ENCODE peak calls at places on chromosomes 4 and X, in nine cellular contexts. Y, U, T, Q, B, N, O, P and W are unnamed samples.

GRCh38 chr4:158809611-158810486 is 41.0 kb downstream of the FNIP2 start:
- DNase-seq in Y (no peak), U (no peak), T (peak; percentile 89), Q (peak; percentile 52), B (no peak), N (peak; percentile 43), O (no peak), P (no peak), W (no peak)

GRCh38 chr4:26235500-26235899 is 85.3 kb upstream of the RBPJ start:
- DNase-seq in Y (no peak), U (no peak), T (no peak), Q (no peak), B (no peak), N (peak; percentile 60), O (peak; percentile 86), P (peak; percentile 38), W (peak; percentile 83)

GRCh38 chrX:131923614-131924250 is 99.4 kb upstream of the STK26 start:
- DNase-seq in Y (no peak), U (no peak), T (no peak), Q (peak; percentile 4), B (no peak), N (no peak), O (no peak), P (no peak), W (no peak)

GRCh38 chr4:1746919-1747602 is 25.7 kb downstream of the TACC3 start:
- DNase-seq in Y (no peak), U (peak; percentile 82), T (no peak), Q (no peak), B (peak; percentile 86), N (no peak), O (no peak), P (no peak), W (no peak)

GRCh38 chr4:186727977-186728519 is 4.4 kb upstream of the FAT1 start:
- DNase-seq in Y (no peak), U (no peak), T (no peak), Q (peak; percentile 72), B (peak; percentile 34), N (no peak), O (no peak), P (no peak), W (no peak)

GRCh38 chr4:3802571-3803474 is 36.6 kb downstream of the ADRA2C start:
- DNase-seq in Y (no peak), U (no peak), T (no peak), Q (no peak), B (peak; percentile 84), N (no peak), O (no peak), P (no peak), W (no peak)

GRCh38 chr4:692771-693554 is 4.0 kb upstream of the SLC49A3 start:
- DNase-seq in Y (no peak), U (peak; percentile 78), T (no peak), Q (no peak), B (peak; percentile 68), N (no peak), O (no peak), P (no peak), W (peak; percentile 57)

GRCh38 chrX:17266171-17266570 is 108.8 kb upstream of the NHS start:
- DNase-seq in Y (no peak), U (no peak), T (no peak), Q (no peak), B (no peak), N (no peak), O (no peak), P (no peak), W (no peak)

GRCh38 chrX:123738378-123738955 is 5.6 kb upstream of the THOC2 start:
- DNase-seq in Y (no peak), U (no peak), T (no peak), Q (peak; percentile 33), B (no peak), N (no peak), O (no peak), P (no peak), W (no peak)

DNA sequence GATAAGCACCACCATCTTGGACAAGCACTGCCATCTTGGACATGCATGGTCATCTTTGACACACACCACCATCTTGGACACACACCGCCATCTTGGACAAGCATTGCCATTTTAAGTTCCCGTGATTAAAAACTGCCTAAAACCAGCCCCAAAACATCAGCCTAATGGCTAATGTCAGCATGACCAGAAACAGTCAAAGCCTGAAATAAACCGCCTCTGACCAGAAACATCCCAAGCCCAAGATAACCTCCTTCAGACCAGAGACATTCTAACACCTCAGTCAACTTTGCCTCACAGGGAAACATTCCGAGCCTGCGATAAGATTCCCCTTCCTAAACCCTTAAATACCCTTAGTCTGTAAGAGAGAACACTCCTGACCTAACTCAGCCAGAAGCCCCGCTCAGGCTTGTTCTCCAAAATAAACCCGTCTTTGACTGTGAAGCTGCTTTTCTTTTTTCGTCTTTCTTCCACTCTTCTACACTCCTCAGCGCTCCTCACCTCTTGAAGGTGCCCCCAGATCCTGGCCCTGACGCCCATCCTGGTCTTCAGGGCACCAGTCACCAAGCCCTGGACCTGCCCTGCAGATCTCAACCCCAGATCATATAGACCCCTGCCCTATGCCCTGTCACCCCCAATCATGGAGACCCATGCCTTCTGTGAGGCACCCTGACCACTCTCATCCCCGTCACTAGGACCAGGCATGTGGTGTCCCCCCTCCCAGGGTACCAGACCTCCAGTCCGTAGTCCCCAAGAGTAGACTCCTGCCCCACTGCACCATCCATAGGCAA is 3.7 kb downstream of the ASMTL start:
- DNase-seq in Y (no peak), U (no peak), T (no peak), Q (no peak), B (no peak), N (no peak), O (peak; percentile 51), P (no peak), W (peak; percentile 19)
- TF ChIP-seq POLR2A in Y (no peak), U (no peak), T (no peak), Q (no peak), B (no peak), N (no peak), O (no peak), P (no peak), W (no peak)

GRCh38 chr4:83606898-83607297 is 71.0 kb downstream of the GPAT3 start:
- DNase-seq in Y (no peak), U (no peak), T (no peak), Q (no peak), B (no peak), N (no peak), O (no peak), P (no peak), W (no peak)
- TF ChIP-seq EP300 in Y (no peak), U (no peak), T (no peak), Q (no peak), B (no peak), N (no peak), O (no peak), P (no peak), W (no peak)

GRCh38 chrX:154695913-154696312 is 42.5 kb upstream of the CTAG2 start:
- DNase-seq in Y (no peak), U (no peak), T (no peak), Q (no peak), B (no peak), N (no peak), O (no peak), P (no peak), W (no peak)

GRCh38 chrX:154698630-154699248 is 45.4 kb upstream of the CTAG2 start:
- DNase-seq in Y (no peak), U (no peak), T (no peak), Q (no peak), B (no peak), N (no peak), O (no peak), P (no peak), W (no peak)

GRCh38 chrX:154693394-154693793 is 40.0 kb upstream of the CTAG2 start:
- DNase-seq in Y (no peak), U (no peak), T (no peak), Q (no peak), B (no peak), N (no peak), O (no peak), P (no peak), W (no peak)

DNA sequence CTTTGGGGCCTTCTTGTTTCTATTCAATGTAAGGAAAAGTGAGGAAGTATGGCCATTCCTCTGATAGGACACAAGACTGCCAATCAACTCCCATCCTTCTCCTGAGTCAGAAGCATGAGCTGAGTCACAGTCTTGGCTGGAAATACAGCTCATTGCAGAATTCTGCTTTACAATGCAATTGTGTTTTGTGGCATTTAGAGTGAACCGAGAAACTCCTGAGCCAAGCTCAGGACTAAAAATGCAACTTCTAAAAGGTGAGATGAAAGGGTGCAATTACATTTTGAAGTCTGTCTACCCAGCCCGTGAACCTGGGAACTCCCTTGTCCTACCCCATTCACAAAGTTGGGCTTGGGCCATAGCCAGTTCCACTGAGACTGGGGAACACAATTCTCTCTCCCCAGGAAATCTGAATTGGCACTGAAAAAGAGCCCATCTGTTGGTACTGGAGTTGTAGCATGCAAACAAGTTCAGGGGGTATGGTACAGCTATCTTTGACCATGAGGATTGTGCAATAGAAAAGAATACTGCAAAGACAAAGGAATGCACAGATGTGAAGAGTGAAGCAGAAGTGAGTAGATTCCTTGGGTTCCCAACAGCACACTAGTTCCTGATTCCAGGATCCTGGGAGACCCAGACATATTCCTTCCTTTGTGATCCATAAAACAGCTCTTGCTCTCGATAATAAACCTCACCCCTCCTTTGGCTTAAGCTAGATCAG is 43.1 kb upstream of the CTAG2 start:
- DNase-seq in Y (no peak), U (no peak), T (no peak), Q (peak; percentile 13), B (no peak), N (no peak), O (no peak), P (no peak), W (no peak)
- TF ChIP-seq POLR2A in Y (no peak), U (no peak), T (no peak), Q (no peak), B (no peak), N (no peak), O (no peak), P (no peak), W (no peak)

GRCh38 chr4:180636696-180637095 is 1606.5 kb upstream of the TENM3 start:
- DNase-seq in Y (no peak), U (no peak), T (no peak), Q (no peak), B (no peak), N (no peak), O (no peak), P (no peak), W (no peak)
- TF ChIP-seq EP300 in Y (no peak), U (no peak), T (no peak), Q (no peak), B (no peak), N (no peak), O (no peak), P (no peak), W (no peak)

GRCh38 chrX:2500681-2501151 is at the start of the genes DHRSX and ZBED1:
- DNase-seq in Y (peak; percentile 66), U (peak; percentile 94), T (no peak), Q (peak; percentile 37), B (no peak), N (peak; percentile 48), O (no peak), P (no peak), W (no peak)
- TF ChIP-seq POLR2A in Y (no peak), U (no peak), T (peak; percentile 88), Q (peak; percentile 74), B (no peak), N (no peak), O (peak; percentile 44), P (no peak), W (no peak)

DNA sequence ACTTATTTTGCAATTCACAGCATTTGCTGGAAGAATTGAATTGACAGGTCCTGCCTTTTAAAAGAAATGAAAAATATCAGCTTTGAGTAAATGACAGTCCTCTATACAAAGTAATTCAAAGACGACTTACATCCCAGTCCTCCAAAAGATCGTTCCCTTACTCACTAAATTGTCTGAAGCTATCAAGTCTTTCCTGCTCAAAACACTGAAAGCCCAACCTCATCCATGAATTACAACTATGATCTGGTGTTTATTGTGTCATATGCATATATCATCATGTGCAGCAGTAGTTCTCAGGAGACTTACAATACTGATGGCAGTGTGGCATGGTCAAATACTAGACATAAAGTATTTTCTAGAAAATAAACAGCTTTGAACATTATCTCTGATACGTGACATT is 97.8 kb downstream of the PDGFC start:
- DNase-seq in Y (no peak), U (no peak), T (no peak), Q (no peak), B (no peak), N (no peak), O (no peak), P (no peak), W (no peak)
- TF ChIP-seq EP300 in Y (no peak), U (no peak), T (no peak), Q (no peak), B (no peak), N (no peak), O (no peak), P (no peak), W (no peak)